ENCODE peak calls at places on chromosomes 13 and 19, in five cellular contexts. P, V, G, W and K are unnamed samples.

GRCh38 chr19:7704280-7705060 is 2.5 kb upstream of the FCER2 start:
- DNase-seq in P (no peak), V (no peak), G (no peak), W (no peak), K (no peak)

GRCh38 chr19:5138606-5139594 is 170.0 kb downstream of the KDM4B start:
- DNase-seq in P (no peak), V (no peak), G (no peak), W (no peak), K (peak)

GRCh38 chr13:31639443-31640163 is 99.7 kb upstream of the RXFP2 start:
- DNase-seq in P (no peak), V (no peak), G (no peak), W (no peak), K (peak)

GRCh38 chr19:33233056-33233873 is 7.6 kb upstream of the SLC7A10 start:
- DNase-seq in P (no peak), V (no peak), G (no peak), W (no peak), K (no peak)

GRCh38 chr13:45747071-45747470 is 45.0 kb downstream of the CBY2 start:
- DNase-seq in P (no peak), V (no peak), G (no peak), W (no peak), K (no peak)

GRCh38 chr19:31883299-31883990 is 462.0 kb upstream of the ZNF507 start:
- DNase-seq in P (no peak), V (no peak), G (no peak), W (no peak), K (no peak)

GRCh38 chr19:43152217-43152616 is 34.1 kb downstream of the PSG5 start:
- DNase-seq in P (no peak), V (no peak), G (no peak), W (no peak), K (peak)

GRCh38 chr19:1041835-1042685 is 2.2 kb downstream of the ABCA7 start:
- DNase-seq in P (peak), V (no peak), G (peak), W (no peak), K (no peak)

GRCh38 chr13:26220575-26220974 is 1.5 kb downstream of the RNF6 start:
- DNase-seq in P (no peak), V (no peak), G (no peak), W (no peak), K (peak)

GRCh38 chr13:43357435-43358065 is 334.2 kb downstream of the DNAJC15 start:
- DNase-seq in P (no peak), V (no peak), G (no peak), W (no peak), K (no peak)

GRCh38 chr13:75829874-75830273 is 193.7 kb downstream of the LMO7 start:
- DNase-seq in P (no peak), V (no peak), G (no peak), W (no peak), K (peak)

GRCh38 chr13:100508996-100509395 is 79.6 kb downstream of the GGACT start:
- DNase-seq in P (no peak), V (no peak), G (no peak), W (no peak), K (no peak)

GRCh38 chr13:98416408-98416807 is 160.5 kb downstream of the STK24 start:
- DNase-seq in P (no peak), V (no peak), G (no peak), W (no peak), K (no peak)

GRCh38 chr13:37886879-37887278 is 17.3 kb upstream of the TRPC4 start:
- DNase-seq in P (no peak), V (no peak), G (no peak), W (no peak), K (no peak)

GRCh38 chr13:40680659-40681323 is 14.3 kb upstream of the FOXO1 start:
- DNase-seq in P (no peak), V (peak), G (no peak), W (no peak), K (no peak)

GRCh38 chr19:43562698-43563241 is 12.6 kb downstream of the XRCC1 start:
- DNase-seq in P (no peak), V (no peak), G (no peak), W (no peak), K (peak)

GRCh38 chr13:41050041-41050440 is 11.3 kb upstream of the WBP4 start:
- DNase-seq in P (no peak), V (no peak), G (no peak), W (no peak), K (no peak)

GRCh38 chr19:18023596-18024212 is 15.7 kb downstream of the ARRDC2 start:
- DNase-seq in P (no peak), V (no peak), G (peak), W (no peak), K (no peak)

GRCh38 chr13:44331446-44331845 is 42.2 kb upstream of the SERP2 start:
- DNase-seq in P (no peak), V (no peak), G (peak), W (no peak), K (no peak)

GRCh38 chr13:41668130-41668757 is 210.9 kb downstream of the RGCC start:
- DNase-seq in P (peak), V (peak), G (peak), W (peak), K (peak)

GRCh38 chr13:27500806-27501534 is 50.6 kb upstream of the MTIF3 start:
- DNase-seq in P (no peak), V (no peak), G (no peak), W (no peak), K (no peak)

GRCh38 chr19:6516659-6517291 is 14.1 kb upstream of the TNFSF9 start:
- DNase-seq in P (peak), V (no peak), G (peak), W (peak), K (peak)

GRCh38 chr13:50760751-50761150 is 82.7 kb downstream of the DLEU7 start:
- DNase-seq in P (no peak), V (no peak), G (no peak), W (no peak), K (no peak)

GRCh38 chr13:100608906-100609305 is 20.3 kb upstream of the GGACT start:
- DNase-seq in P (no peak), V (no peak), G (peak), W (no peak), K (no peak)

GRCh38 chr13:21556051-21556450 is 47.9 kb downstream of the MICU2 start:
- DNase-seq in P (no peak), V (no peak), G (no peak), W (no peak), K (no peak)

GRCh38 chr13:77518266-77518665 is 17.2 kb upstream of the SCEL start:
- DNase-seq in P (no peak), V (no peak), G (no peak), W (no peak), K (no peak)

GRCh38 chr19:4077011-4077382 is 10.3 kb upstream of the ZBTB7A start:
- DNase-seq in P (no peak), V (no peak), G (no peak), W (no peak), K (no peak)

GRCh38 chr19:4075373-4075772 is 8.7 kb upstream of the ZBTB7A start:
- DNase-seq in P (no peak), V (no peak), G (no peak), W (no peak), K (no peak)

GRCh38 chr19:4081441-4082129 is 14.9 kb upstream of the ZBTB7A start:
- DNase-seq in P (no peak), V (no peak), G (peak), W (no peak), K (no peak)

GRCh38 chr19:4080473-4080872 is 13.8 kb upstream of the ZBTB7A start:
- DNase-seq in P (no peak), V (no peak), G (no peak), W (no peak), K (no peak)

DNA sequence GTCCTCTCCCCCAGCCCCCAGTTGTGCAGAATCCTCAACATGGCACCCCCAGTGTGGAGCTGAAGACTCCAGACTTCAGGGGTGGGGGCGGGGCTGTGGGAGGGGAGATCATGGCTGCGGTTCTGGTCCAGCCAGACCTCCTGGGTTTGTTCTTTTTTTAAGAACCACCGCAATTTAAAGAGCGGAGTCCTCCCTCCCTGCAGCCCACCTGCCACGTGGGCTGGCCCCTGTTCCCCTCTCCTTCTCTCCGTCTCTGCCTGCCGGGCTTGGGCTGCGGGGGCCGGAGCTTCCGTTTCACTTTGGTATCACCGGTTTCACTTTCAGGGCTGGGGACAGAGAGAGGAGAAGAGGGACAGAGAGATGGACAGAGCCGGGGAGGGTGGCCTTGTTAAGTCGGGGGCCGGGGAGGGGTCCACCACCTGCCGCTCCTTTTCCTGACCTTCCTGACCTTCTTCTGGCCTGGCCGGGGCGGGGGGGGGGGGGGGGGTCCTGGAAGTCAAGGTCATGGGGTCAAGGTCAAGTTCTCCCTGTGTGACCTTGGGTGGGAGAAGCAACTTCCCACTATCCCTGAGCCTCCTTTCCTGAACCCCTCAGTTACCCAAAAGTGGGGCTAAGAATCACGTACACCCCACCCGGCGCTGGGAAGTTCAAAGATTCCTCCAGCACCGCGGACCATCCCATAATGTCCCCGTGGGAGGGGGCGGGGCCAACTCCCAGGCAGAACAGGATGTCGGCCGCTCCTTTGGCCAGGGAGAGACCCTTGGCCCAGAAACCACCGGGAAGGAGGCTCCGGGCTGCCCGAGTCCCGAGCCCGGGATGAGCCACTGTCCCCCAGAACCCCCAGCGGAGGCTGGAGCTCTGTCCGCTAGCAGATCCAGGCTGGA is 11.3 kb upstream of the ZBTB7A start:
- DNase-seq in P (no peak), V (no peak), G (peak), W (no peak), K (no peak)
- TF ChIP-seq MAFK in P (no peak), V (no peak), G (no peak), W (no peak), K (no peak)

GRCh38 chr13:83827338-83827737 is 54.9 kb downstream of the SLITRK1 start:
- DNase-seq in P (no peak), V (no peak), G (no peak), W (no peak), K (no peak)
- TF ChIP-seq MAFK in P (no peak), V (no peak), G (no peak), W (no peak), K (no peak)

GRCh38 chr13:49418206-49418605 is 25.7 kb downstream of the CAB39L start:
- DNase-seq in P (no peak), V (no peak), G (no peak), W (no peak), K (no peak)

GRCh38 chr13:49419292-49419691 is 24.6 kb downstream of the CAB39L start:
- DNase-seq in P (no peak), V (no peak), G (no peak), W (peak), K (peak)

GRCh38 chr13:49421391-49421790 is 22.5 kb downstream of the CAB39L start:
- DNase-seq in P (no peak), V (no peak), G (peak), W (peak), K (no peak)
- TF ChIP-seq MAFK in P (no peak), V (no peak), G (no peak), W (no peak), K (no peak)

DNA sequence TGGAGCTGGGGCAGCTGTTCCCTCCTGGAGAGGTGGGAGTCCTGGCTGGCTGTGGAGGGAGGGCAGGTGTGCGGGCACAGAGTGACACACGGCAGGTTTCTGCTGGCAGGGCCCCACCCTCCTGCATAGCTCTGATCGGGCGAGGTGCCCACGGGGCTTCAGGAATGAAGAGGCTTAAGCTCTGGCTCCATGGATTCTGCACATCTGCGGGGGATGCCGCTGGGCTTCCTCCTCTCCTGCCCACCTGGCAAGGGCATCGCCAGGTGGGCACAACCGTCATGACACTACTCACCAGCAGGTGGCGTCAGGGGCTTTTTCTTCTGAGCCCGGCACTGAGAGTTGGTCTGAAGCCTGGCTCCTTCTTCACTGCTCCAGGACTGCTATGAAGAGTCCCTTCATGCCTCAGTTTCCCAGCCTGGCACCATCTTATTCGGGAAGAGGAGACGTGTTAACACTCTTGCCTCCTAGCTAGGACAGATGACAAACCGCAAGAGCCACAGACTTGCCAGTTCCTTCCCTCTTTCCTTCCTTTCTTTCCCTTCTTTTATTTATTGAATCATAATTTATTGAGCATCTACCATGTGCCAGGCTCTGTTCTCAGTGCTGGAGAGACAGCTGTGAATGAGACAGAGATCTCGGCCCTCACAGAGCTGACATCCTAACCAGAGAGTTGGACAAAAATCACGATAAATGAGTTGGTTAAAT is 15.2 kb upstream of the PAK4 start:
- DNase-seq in P (peak), V (no peak), G (peak), W (peak), K (no peak)
- TF ChIP-seq MAFK in P (no peak), V (no peak), G (no peak), W (no peak), K (no peak)

GRCh38 chr13:23918208-23918607 is 20.9 kb upstream of the C1QTNF9B start:
- DNase-seq in P (no peak), V (no peak), G (no peak), W (no peak), K (peak)

GRCh38 chr13:23919006-23919405 is 21.7 kb upstream of the C1QTNF9B start:
- DNase-seq in P (no peak), V (no peak), G (no peak), W (no peak), K (no peak)

GRCh38 chr13:23909606-23910005 is 12.3 kb upstream of the C1QTNF9B start:
- DNase-seq in P (no peak), V (no peak), G (no peak), W (no peak), K (no peak)

GRCh38 chr13:23915308-23915707 is 18.0 kb upstream of the C1QTNF9B start:
- DNase-seq in P (no peak), V (no peak), G (no peak), W (peak), K (no peak)
- TF ChIP-seq MAFK in P (no peak), V (no peak), G (no peak), W (no peak), K (no peak)

DNA sequence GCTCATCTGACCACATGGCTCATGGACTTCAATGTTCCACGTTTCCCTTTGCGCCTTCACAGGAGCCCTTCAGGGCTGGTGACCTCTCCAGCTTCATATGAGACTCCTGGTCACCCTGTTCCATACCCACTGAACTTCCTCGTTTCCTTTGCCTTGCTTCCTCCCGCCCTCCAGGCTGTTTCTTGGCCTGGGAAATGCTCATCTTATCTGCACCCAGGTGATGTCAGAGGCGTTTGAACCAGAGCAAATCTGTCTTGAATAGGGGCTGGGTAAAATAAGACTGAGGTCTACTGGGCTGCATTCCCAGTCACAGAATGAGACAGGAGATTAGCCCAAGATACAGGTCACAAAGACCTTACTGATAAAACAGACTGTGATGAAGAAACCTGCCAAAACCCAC is 102.8 kb downstream of the DCLK1 start:
- DNase-seq in P (no peak), V (no peak), G (no peak), W (no peak), K (no peak)
- TF ChIP-seq MAFK in P (no peak), V (no peak), G (no peak), W (no peak), K (no peak)

DNA sequence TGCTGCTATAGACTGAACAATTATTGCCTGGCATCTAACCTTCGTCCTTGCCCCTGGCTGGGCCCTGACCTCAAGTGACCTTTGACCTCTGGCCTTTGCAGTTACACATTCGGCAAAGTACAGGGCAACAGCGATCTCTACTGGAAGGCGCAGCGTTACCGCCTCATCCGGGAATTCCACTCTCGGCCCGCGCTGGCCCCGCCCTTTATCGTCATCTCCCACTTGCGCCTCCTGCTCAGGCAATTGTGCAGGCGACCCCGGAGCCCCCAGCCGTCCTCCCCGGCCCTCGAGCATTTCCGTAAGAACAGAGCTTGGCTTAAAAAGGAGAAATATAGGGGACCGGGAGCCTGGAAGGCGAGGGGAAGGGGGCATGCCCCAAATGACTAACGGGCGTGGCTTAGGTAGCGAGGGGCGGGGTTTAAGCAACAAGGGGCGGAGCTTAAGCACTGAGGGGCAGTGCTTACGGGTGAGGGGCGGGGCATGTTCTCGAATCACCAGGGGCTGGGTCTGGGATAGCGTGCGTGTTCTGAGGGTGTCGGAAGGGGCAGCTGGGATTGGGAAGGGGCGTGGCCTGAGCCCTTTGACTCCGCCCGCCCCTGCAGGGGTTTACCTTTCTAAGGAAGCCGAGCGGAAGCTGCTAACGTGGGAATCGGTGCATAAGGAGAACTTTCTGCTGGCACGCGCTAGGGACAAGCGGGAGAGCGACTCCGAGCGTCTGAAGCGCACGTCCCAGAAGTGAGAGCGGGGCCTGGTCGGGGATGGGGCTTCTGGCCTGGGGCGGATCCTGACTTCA is 52.7 kb downstream of the TRPM4 start:
- DNase-seq in P (no peak), V (peak), G (peak), W (no peak), K (no peak)
- TF ChIP-seq MAFK in P (no peak), V (no peak), G (no peak), W (no peak), K (no peak)

GRCh38 chr19:50667177-50667758 is 18.0 kb downstream of the C19orf81 start:
- DNase-seq in P (no peak), V (no peak), G (no peak), W (no peak), K (no peak)

GRCh38 chr19:50669319-50670101 is 20.3 kb downstream of the C19orf81 start:
- DNase-seq in P (peak), V (no peak), G (peak), W (no peak), K (peak)

GRCh38 chr19:50666346-50667176 is 17.3 kb downstream of the C19orf81 start:
- DNase-seq in P (no peak), V (no peak), G (no peak), W (no peak), K (no peak)

GRCh38 chr19:50668416-50669318 is 19.4 kb downstream of the C19orf81 start:
- DNase-seq in P (no peak), V (no peak), G (peak), W (no peak), K (no peak)

DNA sequence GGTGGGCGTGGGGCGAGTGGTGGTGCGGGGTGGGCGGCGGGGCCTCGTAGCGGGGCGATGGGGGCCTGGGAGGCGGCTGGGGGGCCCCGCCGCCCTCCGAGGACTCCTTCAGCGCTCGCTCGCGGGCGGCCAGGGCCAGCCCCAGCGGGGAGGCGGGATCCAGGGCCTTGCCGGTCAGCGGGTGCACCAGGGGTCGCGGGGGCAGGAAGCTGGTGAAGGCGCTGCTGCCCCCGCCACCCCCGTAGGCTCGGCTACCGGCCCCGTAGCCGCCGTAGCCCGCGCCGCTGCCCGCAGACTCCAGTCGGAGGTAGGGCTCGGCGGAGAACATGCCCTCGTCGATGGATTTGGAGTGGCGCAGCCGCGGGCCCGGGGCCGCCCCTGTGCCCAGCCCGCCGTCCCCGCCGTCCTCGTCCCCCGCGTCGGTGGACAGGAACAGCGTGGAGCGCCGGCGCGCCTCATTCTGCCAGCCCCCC is 18.6 kb downstream of the C19orf81 start:
- DNase-seq in P (no peak), V (no peak), G (no peak), W (no peak), K (no peak)
- TF ChIP-seq MAFK in P (no peak), V (no peak), G (no peak), W (no peak), K (no peak)